ENCODE peak calls at places on chromosomes 7 and 10, in six cellular contexts. Z is endodermal cell; I is activated CD8-positive, alpha-beta T cell treated with anti-CD3 and anti-CD28 coated beads for 36 hours; L is Jurkat, Clone E6-1; S is Calu3; T is NCI-H2081 treated with DMSO at 0.1 percent for 48 hours. R is an unnamed sample.

GRCh38 chr7:136102881-136103280 is 125.7 kb upstream of the MTPN start:
- DNase-seq in L (no peak), T (no peak), S (no peak), Z (no peak), I (no peak), R (no peak)

GRCh38 chr10:794382-794956 is 105.0 kb upstream of the DIP2C start:
- DNase-seq in I (no peak), Z (peak; percentile 65), L (no peak), T (no peak), S (no peak), R (no peak)

GRCh38 chr7:29285451-29285807 is 90.9 kb downstream of the CHN2 start:
- DNase-seq in I (peak; percentile 79), Z (no peak), L (peak; percentile 96), S (peak; percentile 74), T (peak; percentile 48), R (peak; percentile 39)

GRCh38 chr10:58023341-58024073 is 244.2 kb downstream of the IPMK start:
- DNase-seq in L (no peak), I (no peak), Z (no peak), T (no peak), S (peak; percentile 52), R (no peak)

GRCh38 chr7:5425507-5426225 is 2.0 kb upstream of the TNRC18 start:
- DNase-seq in T (peak; percentile 80), S (peak; percentile 74), I (no peak), Z (peak; percentile 89), L (no peak), R (peak; percentile 90)

GRCh38 chr10:77036993-77037734 is 600.4 kb downstream of the KCNMA1 start:
- DNase-seq in Z (peak; percentile 77), T (no peak), I (no peak), S (no peak), L (peak; percentile 68), R (no peak)

GRCh38 chr7:71683382-71683781 is 551.4 kb downstream of the GALNT17 start:
- DNase-seq in I (no peak), Z (no peak), T (no peak), S (no peak), L (no peak), R (no peak)

GRCh38 chr7:135201350-135201749 is 10.0 kb downstream of the WDR91 start:
- DNase-seq in Z (no peak), I (no peak), S (no peak), L (no peak), T (no peak), R (no peak)

GRCh38 chr10:131946321-131946751 is 35.4 kb downstream of the BNIP3 start:
- DNase-seq in L (no peak), S (no peak), Z (peak; percentile 17), I (no peak), T (no peak), R (no peak)

GRCh38 chr10:47452495-47453434 is 31.1 kb downstream of the ANXA8 start:
- DNase-seq in T (no peak), S (no peak), L (no peak), Z (peak; percentile 75), I (no peak), R (no peak)

GRCh38 chr10:27893320-27894014 is 105.4 kb downstream of the ODAD2 start:
- DNase-seq in I (no peak), S (peak; percentile 44), Z (no peak), L (peak; percentile 1), T (no peak), R (no peak)

GRCh38 chr7:5595545-5596045 is 172.0 kb upstream of the TNRC18 start:
- DNase-seq in Z (peak; percentile 75), L (no peak), I (no peak), T (no peak), S (no peak), R (no peak)

GRCh38 chr7:28556671-28557070 is 144.4 kb downstream of the CREB5 start:
- DNase-seq in S (no peak), L (no peak), Z (no peak), T (no peak), I (no peak), R (no peak)

GRCh38 chr7:118289476-118289875 is 65.0 kb downstream of the ANKRD7 start:
- DNase-seq in T (no peak), L (no peak), Z (no peak), S (no peak), I (peak; percentile 5), R (no peak)

R was measured in SK-N-MC.